ENCODE peak calls at places on chromosome 20, in four cellular contexts. One of them, this sample, is unnamed.

GRCh38 chr20:6000851-6001250 is 50.4 kb downstream of the MCM8 start:
- DNase-seq in iPS DF 6.9: no peak
- DNase-seq in GM20000: no peak
- DNase-seq in skeletal muscle cell: no peak
- DNase-seq in this sample: no peak

GRCh38 chr20:24629668-24630067 is 160.2 kb downstream of the SYNDIG1 start:
- DNase-seq in GM20000: no peak
- DNase-seq in skeletal muscle cell: no peak
- DNase-seq in iPS DF 6.9: no peak
- DNase-seq in this sample: peak

GRCh38 chr20:61980647-61981583 is 84.8 kb downstream of the TAF4 start:
- DNase-seq in GM20000: no peak
- DNase-seq in skeletal muscle cell: no peak
- DNase-seq in iPS DF 6.9: no peak
- DNase-seq in this sample: no peak

GRCh38 chr20:24720957-24721356 is 228.1 kb upstream of the CST7 start:
- DNase-seq in iPS DF 6.9: no peak
- DNase-seq in skeletal muscle cell: no peak
- DNase-seq in GM20000: no peak
- DNase-seq in this sample: no peak

GRCh38 chr20:45933231-45934045 is 1.0 kb upstream of the PCIF1 start:
- DNase-seq in iPS DF 6.9: peak
- DNase-seq in GM20000: peak
- DNase-seq in skeletal muscle cell: no peak
- DNase-seq in this sample: peak

GRCh38 chr20:24698706-24699206 is 229.3 kb downstream of the SYNDIG1 start:
- DNase-seq in skeletal muscle cell: no peak
- DNase-seq in iPS DF 6.9: no peak
- DNase-seq in GM20000: no peak
- DNase-seq in this sample: peak

GRCh38 chr20:14921546-14921945 is 584.1 kb upstream of the FLRT3 start:
- DNase-seq in iPS DF 6.9: no peak
- DNase-seq in skeletal muscle cell: peak
- DNase-seq in GM20000: no peak
- DNase-seq in this sample: no peak

GRCh38 chr20:30485331-30486102 is 771.9 kb upstream of the DEFB115 start:
- DNase-seq in GM20000: peak
- DNase-seq in skeletal muscle cell: no peak
- DNase-seq in iPS DF 6.9: no peak
- DNase-seq in this sample: no peak

GRCh38 chr20:52171025-52171424 is 20.6 kb downstream of the ZFP64 start:
- DNase-seq in GM20000: no peak
- DNase-seq in skeletal muscle cell: no peak
- DNase-seq in iPS DF 6.9: no peak
- DNase-seq in this sample: no peak

GRCh38 chr20:2507875-2508630 is 662 bp downstream of the ZNF343 start:
- DNase-seq in GM20000: no peak
- DNase-seq in skeletal muscle cell: no peak
- DNase-seq in iPS DF 6.9: no peak
- DNase-seq in this sample: peak

GRCh38 chr20:23193985-23194384 is 107.9 kb upstream of the CD93 start:
- DNase-seq in skeletal muscle cell: no peak
- DNase-seq in iPS DF 6.9: no peak
- DNase-seq in GM20000: no peak
- DNase-seq in this sample: no peak

This sample was measured in hepatocyte.